ENCODE peak calls at places on chromosomes 4 and X, in six cellular contexts. E is neuronal stem cell, Q is IMR-90, U is mesenchymal stem cell, H is H1, D is trophoblast cell. G is an unnamed sample.

GRCh38 chr4:130306566-130306965 is 1210.6 kb downstream of the C4orf33 start:
- DNase-seq in E (no peak), Q (no peak), U (no peak), H (peak; percentile 10), D (no peak), G (peak; percentile 63)

GRCh38 chr4:41442818-41443217 is 95.1 kb upstream of the LIMCH1 start:
- DNase-seq in E (no peak), Q (no peak), U (no peak), H (no peak), D (no peak), G (no peak)

GRCh38 chr4:183158062-183158461 is 59.0 kb downstream of the WWC2 start:
- DNase-seq in E (no peak), Q (peak; percentile 90), U (peak; percentile 77), H (no peak), D (peak; percentile 19), G (no peak)

GRCh38 chr4:24770111-24770584 is 25.2 kb upstream of the SOD3 start:
- DNase-seq in E (no peak), Q (peak; percentile 97), U (peak; percentile 84), H (peak; percentile 21), D (no peak), G (no peak)

GRCh38 chrX:39149761-39150160 is 348.5 kb downstream of the MID1IP1 start:
- DNase-seq in E (peak; percentile 31), Q (peak; percentile 40), U (peak; percentile 23), H (no peak), D (peak; percentile 33), G (peak; percentile 76)

GRCh38 chr4:169283114-169283509 is 12.4 kb upstream of the SH3RF1 start:
- DNase-seq in E (no peak), Q (peak; percentile 92), U (peak; percentile 25), H (no peak), D (peak; percentile 53), G (no peak)

GRCh38 chrX:108494416-108495095 is 54.9 kb downstream of the COL4A5 start:
- DNase-seq in E (no peak), Q (peak; percentile 17), U (peak; percentile 11), H (no peak), D (no peak), G (no peak)

GRCh38 chr4:16297003-16297402 is 70.7 kb upstream of the TAPT1 start:
- DNase-seq in E (no peak), Q (no peak), U (peak; percentile 8), H (no peak), D (no peak), G (no peak)

GRCh38 chr4:101279377-101279871 is 67.9 kb downstream of the PPP3CA start:
- DNase-seq in E (no peak), Q (peak; percentile 97), U (peak; percentile 95), H (no peak), D (no peak), G (no peak)

GRCh38 chr4:26131053-26131452 is 189.8 kb upstream of the RBPJ start:
- DNase-seq in E (no peak), Q (no peak), U (no peak), H (no peak), D (no peak), G (no peak)

GRCh38 chr4:37706032-37706431 is 19.9 kb upstream of the RELL1 start:
- DNase-seq in E (no peak), Q (no peak), U (no peak), H (no peak), D (no peak), G (no peak)

GRCh38 chr4:105471566-105472176 is 2.2 kb downstream of the PPA2 start:
- DNase-seq in E (peak; percentile 51), Q (peak; percentile 79), U (peak; percentile 83), H (peak; percentile 27), D (peak; percentile 52), G (peak; percentile 73)

GRCh38 chr4:22237155-22237751 is 278.6 kb downstream of the ADGRA3 start:
- DNase-seq in E (no peak), Q (peak; percentile 13), U (no peak), H (peak; percentile 43), D (no peak), G (peak; percentile 86)

GRCh38 chr4:144820706-144821105 is 174.8 kb downstream of the HHIP start:
- DNase-seq in E (peak; percentile 18), Q (peak; percentile 2), U (no peak), H (no peak), D (no peak), G (no peak)

GRCh38 chrX:45264865-45265264 is 64.2 kb upstream of the DIPK2B start:
- DNase-seq in E (no peak), Q (no peak), U (no peak), H (no peak), D (no peak), G (no peak)

GRCh38 chr4:13325744-13326143 is 158.4 kb downstream of the RAB28 start:
- DNase-seq in E (no peak), Q (no peak), U (no peak), H (no peak), D (no peak), G (no peak)

GRCh38 chrX:48958635-48959094 is 1.3 kb upstream of the OTUD5 start:
- DNase-seq in E (no peak), Q (peak; percentile 66), U (peak; percentile 79), H (no peak), D (peak; percentile 57), G (no peak)

GRCh38 chr4:21469438-21470032 is 479.0 kb downstream of the KCNIP4 start:
- DNase-seq in E (no peak), Q (no peak), U (peak; percentile 42), H (no peak), D (no peak), G (no peak)

GRCh38 chr4:12881945-12882589 is 602.1 kb downstream of the RAB28 start:
- DNase-seq in E (no peak), Q (no peak), U (no peak), H (no peak), D (no peak), G (no peak)

GRCh38 chrX:110964761-110965160 is 131.2 kb upstream of the PAK3 start:
- DNase-seq in E (peak; percentile 30), Q (no peak), U (no peak), H (no peak), D (no peak), G (peak; percentile 93)

GRCh38 chrX:29143356-29143755 is 556.1 kb downstream of the IL1RAPL1 start:
- DNase-seq in E (no peak), Q (peak; percentile 64), U (peak; percentile 18), H (no peak), D (no peak), G (no peak)

GRCh38 chr4:31592293-31592692 is 872.1 kb downstream of the PCDH7 start:
- DNase-seq in E (no peak), Q (no peak), U (no peak), H (no peak), D (no peak), G (no peak)

GRCh38 chr4:25913056-25913850 is 767 bp upstream of the SMIM20 start:
- DNase-seq in E (no peak), Q (peak; percentile 47), U (no peak), H (no peak), D (no peak), G (no peak)

GRCh38 chrX:148811236-148811635 is 310.8 kb downstream of the AFF2 start:
- DNase-seq in E (no peak), Q (peak; percentile 0), U (no peak), H (no peak), D (no peak), G (no peak)

GRCh38 chr4:41611124-41611838 is 73.3 kb downstream of the LIMCH1 start:
- DNase-seq in E (no peak), Q (no peak), U (no peak), H (no peak), D (no peak), G (no peak)

GRCh38 chr4:76485450-76485849 is 50.4 kb downstream of the SHROOM3 start:
- DNase-seq in E (no peak), Q (no peak), U (peak; percentile 5), H (peak; percentile 13), D (no peak), G (peak; percentile 45)

GRCh38 chr4:30386266-30386895 is 333.8 kb upstream of the PCDH7 start:
- DNase-seq in E (no peak), Q (peak; percentile 77), U (peak; percentile 54), H (no peak), D (no peak), G (no peak)

GRCh38 chr4:88900432-88900831 is 156.6 kb downstream of the FAM13A start:
- DNase-seq in E (no peak), Q (peak; percentile 81), U (peak; percentile 50), H (no peak), D (no peak), G (no peak)

GRCh38 chr4:138112389-138112788 is 129.8 kb downstream of the SLC7A11 start:
- DNase-seq in E (no peak), Q (no peak), U (no peak), H (no peak), D (no peak), G (no peak)

DNA sequence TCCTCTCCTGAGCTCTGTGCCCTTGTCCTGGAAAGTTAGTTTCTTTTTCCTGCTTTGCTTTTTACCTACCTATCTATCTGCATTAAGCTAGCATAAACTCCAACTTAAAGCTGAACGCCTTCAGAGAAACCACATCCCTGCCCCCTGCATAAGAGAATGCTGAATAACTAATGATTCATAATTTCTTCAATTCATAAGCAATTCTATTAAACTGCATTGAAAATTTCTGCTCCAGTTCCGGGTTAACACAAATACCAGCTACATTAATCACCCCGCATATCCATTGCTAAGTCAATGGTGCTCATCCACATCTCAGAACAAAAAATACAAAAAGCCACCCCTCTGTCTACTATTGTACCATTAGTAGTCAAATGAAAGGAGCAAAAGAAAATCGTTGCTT is 107.0 kb downstream of the ELOVL6 start:
- DNase-seq in E (no peak), Q (peak; percentile 88), U (peak; percentile 34), H (no peak), D (no peak), G (no peak)
- H3K4me1 ChIP-seq in E (peaks cover 9% of the 10 kb centered on the region), Q (peaks cover 5% of the 10 kb centered on the region), U (peaks cover 1% of the 10 kb centered on the region), H (peaks cover 12% of the 10 kb centered on the region), D (no peaks in the 10 kb centered on the region), G (peaks cover 8% of the 10 kb centered on the region)

GRCh38 chr4:158008551-158009218 is 164.1 kb downstream of the GASK1B start:
- DNase-seq in E (no peak), Q (peak; percentile 63), U (no peak), H (no peak), D (no peak), G (no peak)
- H4K8ac ChIP-seq in E (no peak overlapping the region), Q (peak overlapping the region; percentile 33), U (peak overlapping the region; percentile 54), H (no peak overlapping the region), D (peak overlapping the region; percentile 26), G (no peak overlapping the region)

GRCh38 chrX:140756948-140757347 is 47.4 kb downstream of the LINC00632 start:
- DNase-seq in E (no peak), Q (no peak), U (no peak), H (no peak), D (no peak), G (no peak)
- H4K91ac ChIP-seq in E (no peak overlapping the region), Q (no peak overlapping the region), U (no peak overlapping the region), H (no peak overlapping the region), D (no peak overlapping the region), G (no peak overlapping the region)

DNA sequence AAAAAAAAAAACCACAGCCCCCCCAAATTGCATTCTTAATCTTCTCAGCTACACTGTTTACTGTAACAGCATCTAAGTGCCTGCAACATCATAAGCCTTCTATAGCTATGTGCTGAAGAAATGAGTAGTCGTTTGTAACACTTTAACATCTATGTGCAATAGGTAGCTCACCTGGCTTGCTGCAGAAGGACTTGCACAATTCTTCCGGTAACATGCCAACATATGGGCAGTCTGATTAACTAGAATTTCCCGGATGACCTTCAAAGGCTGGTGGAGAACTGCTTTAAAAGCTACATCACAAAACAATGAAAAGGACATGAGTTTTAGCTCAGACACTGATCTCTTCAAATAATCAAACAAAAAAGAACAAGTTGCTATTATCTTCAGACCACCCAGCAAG is 52.9 kb downstream of the METTL14 start:
- DNase-seq in E (no peak), Q (no peak), U (no peak), H (no peak), D (peak; percentile 3), G (no peak)
- H3K4me1 ChIP-seq in E (peaks cover 8% of the 10 kb centered on the region), Q (peaks cover 17% of the 10 kb centered on the region), U (peaks cover 3% of the 10 kb centered on the region), H (no peaks in the 10 kb centered on the region), D (no peaks in the 10 kb centered on the region), G (no peaks in the 10 kb centered on the region)